ENCODE peak calls at places on chromosomes 2 and 18, in four cellular contexts. M is HFFc6, E is astrocyte of the spinal cord, B is uterus. F is an unnamed sample.

GRCh38 chr2:11060376-11061169 is 94.7 kb upstream of the SLC66A3 start:
- DNase-seq in M (no peak), E (no peak), B (no peak), F (no peak)

GRCh38 chr2:110105608-110106467 is 9.8 kb downstream of the MALL start:
- DNase-seq in M (peak; percentile 71), E (peak; percentile 79), B (no peak), F (no peak)

GRCh38 chr2:16546128-16546754 is 119.4 kb downstream of the CYRIA start:
- DNase-seq in M (no peak), E (peak; percentile 43), B (no peak), F (no peak)

GRCh38 chr18:24600076-24600654 is 139.7 kb downstream of the HRH4 start:
- DNase-seq in M (peak; percentile 36), E (peak; percentile 57), B (no peak), F (no peak)

GRCh38 chr2:64857581-64858471 is 131.4 kb upstream of the SLC1A4 start:
- DNase-seq in M (no peak), E (peak; percentile 67), B (peak; percentile 79), F (peak; percentile 76)

GRCh38 chr2:201419057-201419635 is 32.1 kb downstream of the TRAK2 start:
- DNase-seq in M (peak; percentile 69), E (peak; percentile 36), B (no peak), F (no peak)

GRCh38 chr2:173955004-173955403 is 10.2 kb downstream of the SP3 start:
- DNase-seq in M (no peak), E (no peak), B (no peak), F (no peak)

GRCh38 chr2:233498126-233498525 is 68.5 kb downstream of the USP40 start:
- DNase-seq in M (no peak), E (no peak), B (no peak), F (no peak)

GRCh38 chr2:229815858-229816257 is 101.5 kb upstream of the DNER start:
- DNase-seq in M (peak; percentile 59), E (peak; percentile 46), B (no peak), F (no peak)

GRCh38 chr2:392921-393270 is 105.0 kb upstream of the ALKAL2 start:
- DNase-seq in M (no peak), E (no peak), B (no peak), F (no peak)

GRCh38 chr18:47174545-47175116 is 1.5 kb downstream of the IER3IP1 start:
- DNase-seq in M (no peak), E (no peak), B (no peak), F (no peak)

GRCh38 chr2:165251361-165251760 is 12.1 kb downstream of the SCN2A start:
- DNase-seq in M (no peak), E (no peak), B (no peak), F (no peak)

GRCh38 chr2:100810603-100811145 is 9.3 kb upstream of the NPAS2 start:
- DNase-seq in M (no peak), E (no peak), B (no peak), F (no peak)

GRCh38 chr2:71759056-71759455 is 305.7 kb downstream of the DYSF start:
- DNase-seq in M (no peak), E (peak; percentile 47), B (no peak), F (no peak)

GRCh38 chr18:79490593-79491551 is 95.1 kb downstream of the NFATC1 start:
- DNase-seq in M (no peak), E (no peak), B (no peak), F (peak; percentile 29)

GRCh38 chr18:37944871-37945270 is 379.3 kb upstream of the CELF4 start:
- DNase-seq in M (no peak), E (no peak), B (no peak), F (no peak)
- TF ChIP-seq CTCF in M (no peak), E (no peak), B (no peak), F (no peak)

GRCh38 chr2:150911766-150912280 is 349.8 kb downstream of the RBM43 start:
- DNase-seq in M (peak; percentile 85), E (peak; percentile 74), B (peak; percentile 73), F (no peak)

GRCh38 chr2:150907466-150907865 is 354.2 kb downstream of the RBM43 start:
- DNase-seq in M (no peak), E (no peak), B (no peak), F (no peak)

GRCh38 chr2:150909090-150909489 is 352.6 kb downstream of the RBM43 start:
- DNase-seq in M (no peak), E (no peak), B (no peak), F (no peak)

GRCh38 chr2:150909613-150910012 is 352.1 kb downstream of the RBM43 start:
- DNase-seq in M (no peak), E (no peak), B (no peak), F (no peak)
- TF ChIP-seq CTCF in M (peak; percentile 59), E (peak; percentile 13), B (no peak), F (no peak)

GRCh38 chr2:43199492-43200481 is 26.6 kb downstream of the ZFP36L2 start:
- DNase-seq in M (no peak), E (peak; percentile 15), B (no peak), F (no peak)

GRCh38 chr2:43202289-43202688 is 24.1 kb downstream of the ZFP36L2 start:
- DNase-seq in M (no peak), E (no peak), B (no peak), F (no peak)

GRCh38 chr2:43201497-43201896 is 24.9 kb downstream of the ZFP36L2 start:
- DNase-seq in M (no peak), E (no peak), B (no peak), F (no peak)

GRCh38 chr2:43203373-43203772 is 23.0 kb downstream of the ZFP36L2 start:
- DNase-seq in M (no peak), E (no peak), B (no peak), F (no peak)

GRCh38 chr2:43201016-43201415 is 25.4 kb downstream of the ZFP36L2 start:
- DNase-seq in M (no peak), E (no peak), B (no peak), F (no peak)
- TF ChIP-seq CTCF in M (no peak), E (no peak), B (no peak), F (no peak)

GRCh38 chr2:236293241-236293810 is 29.1 kb upstream of the ASB18 start:
- DNase-seq in M (no peak), E (no peak), B (no peak), F (no peak)
- TF ChIP-seq CTCF in M (no peak), E (no peak), B (no peak), F (no peak)

DNA sequence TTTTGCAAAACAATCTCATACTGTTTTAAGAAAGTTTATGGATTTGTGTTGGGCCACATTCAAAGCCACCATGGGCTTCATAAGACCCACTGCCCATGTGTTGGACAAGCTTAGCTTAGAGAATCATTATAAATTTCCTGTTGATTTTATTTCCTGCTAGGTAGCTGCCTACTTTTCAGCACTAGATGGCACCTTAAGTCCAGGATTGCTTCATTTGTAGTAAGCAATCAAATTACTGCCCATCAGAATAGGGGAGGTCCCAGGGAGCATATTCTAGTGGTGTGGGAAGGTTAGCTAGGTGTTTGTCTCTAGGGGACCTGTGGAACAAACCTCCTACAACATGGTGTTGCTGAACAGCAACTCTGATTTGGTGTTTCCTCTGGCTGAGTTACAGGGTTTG is 11.0 kb upstream of the DCDC2C start:
- DNase-seq in M (no peak), E (peak; percentile 9), B (no peak), F (no peak)
- TF ChIP-seq CTCF in M (peak; percentile 45), E (peak; percentile 37), B (no peak), F (no peak)